ENCODE peak calls at places on chromosomes 13 and 19, in nine cellular contexts. U is thoracic aorta, Z is IMR-90, M is pancreas, W is tibial artery, T is fibroblast of the aortic adventitia, I is OCI-LY7, N is fibroblast of lung, Y is endodermal cell. D is an unnamed sample.

GRCh38 chr19:48760514-48761221 is 5.3 kb downstream of the FGF21 start:
- DNase-seq in U (no peak), M (no peak), N (no peak), I (no peak), Y (no peak), Z (no peak), W (no peak), T (no peak), D (no peak)

GRCh38 chr13:93307166-93307565 is 80.6 kb downstream of the GPC6 start:
- DNase-seq in Z (peak), W (no peak), T (peak), Y (no peak), N (peak), U (no peak), M (no peak), I (no peak), D (no peak)

GRCh38 chr13:68190826-68191225 is 960.7 kb upstream of the PCDH9 start:
- DNase-seq in W (no peak), N (peak), T (peak), Z (no peak), I (no peak), M (no peak), U (no peak), Y (no peak), D (no peak)

GRCh38 chr13:77696863-77697207 is 652 bp upstream of the SLAIN1 start:
- DNase-seq in I (no peak), U (no peak), T (no peak), M (no peak), N (no peak), Z (no peak), W (no peak), Y (no peak), D (no peak)

GRCh38 chr13:44474122-44474910 is 100.7 kb downstream of the SERP2 start:
- DNase-seq in T (peak), I (no peak), N (peak), M (no peak), U (no peak), Y (no peak), W (no peak), Z (peak), D (no peak)

GRCh38 chr13:66489586-66489985 is 740.5 kb downstream of the PCDH9 start:
- DNase-seq in Z (peak), W (no peak), Y (no peak), I (no peak), T (no peak), M (no peak), U (no peak), N (no peak), D (no peak)

GRCh38 chr19:4831351-4832340 is at the start of gene TICAM1:
- DNase-seq in W (peak), M (peak), Z (peak), U (no peak), I (peak), T (peak), N (peak), Y (peak), D (no peak)

GRCh38 chr19:11420894-11421606 is 1.9 kb upstream of the RGL3 start:
- DNase-seq in T (no peak), N (no peak), W (peak), M (no peak), Y (peak), Z (no peak), I (no peak), U (no peak), D (no peak)

GRCh38 chr13:27194895-27195764 is 23.5 kb upstream of the USP12 start:
- DNase-seq in Y (no peak), N (peak), I (no peak), W (no peak), U (no peak), T (peak), M (no peak), Z (peak), D (peak)

GRCh38 chr19:27746691-27747380 is 1466.1 kb downstream of the UQCRFS1 start:
- DNase-seq in Z (peak), Y (peak), N (peak), I (no peak), T (peak), U (no peak), W (peak), M (no peak), D (no peak)

GRCh38 chr13:113106053-113106452 is 462 bp downstream of the F7 start:
- DNase-seq in I (no peak), W (no peak), M (no peak), T (no peak), U (no peak), Z (no peak), N (no peak), Y (no peak), D (no peak)

DNA sequence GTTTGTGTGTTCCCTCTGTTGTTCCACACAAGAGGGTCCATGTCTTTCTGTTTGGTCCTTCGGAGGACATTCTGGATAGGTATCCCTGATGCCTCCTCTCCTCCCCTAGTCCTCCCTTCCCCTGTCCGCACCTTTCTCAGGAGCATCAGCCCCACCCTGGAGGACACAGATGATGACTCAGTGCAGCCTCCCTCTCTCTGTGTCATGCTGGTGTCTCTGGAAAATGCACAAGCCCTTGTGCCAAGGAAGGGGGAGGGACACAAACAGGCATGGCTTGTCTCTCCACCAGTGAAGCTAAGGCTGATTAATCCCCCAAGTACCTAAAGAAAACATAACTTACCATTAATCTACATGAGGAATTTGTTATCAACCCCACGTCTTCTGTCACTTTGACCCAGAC is 16.2 kb upstream of the TNFRSF19 start:
- DNase-seq in M (no peak), U (no peak), N (peak), Y (no peak), Z (peak), I (no peak), T (no peak), W (no peak), D (no peak)
- H3K4me3 ChIP-seq in M (no peak), U (no peak), N (no peak), Y (no peak), Z (no peak), I (no peak), T (no peak), W (no peak), D (no peak)

GRCh38 chr13:22800726-22801401 is 379.9 kb upstream of the SGCG start:
- DNase-seq in I (no peak), Y (no peak), T (peak), Z (peak), W (peak), U (no peak), N (no peak), M (peak), D (no peak)

DNA sequence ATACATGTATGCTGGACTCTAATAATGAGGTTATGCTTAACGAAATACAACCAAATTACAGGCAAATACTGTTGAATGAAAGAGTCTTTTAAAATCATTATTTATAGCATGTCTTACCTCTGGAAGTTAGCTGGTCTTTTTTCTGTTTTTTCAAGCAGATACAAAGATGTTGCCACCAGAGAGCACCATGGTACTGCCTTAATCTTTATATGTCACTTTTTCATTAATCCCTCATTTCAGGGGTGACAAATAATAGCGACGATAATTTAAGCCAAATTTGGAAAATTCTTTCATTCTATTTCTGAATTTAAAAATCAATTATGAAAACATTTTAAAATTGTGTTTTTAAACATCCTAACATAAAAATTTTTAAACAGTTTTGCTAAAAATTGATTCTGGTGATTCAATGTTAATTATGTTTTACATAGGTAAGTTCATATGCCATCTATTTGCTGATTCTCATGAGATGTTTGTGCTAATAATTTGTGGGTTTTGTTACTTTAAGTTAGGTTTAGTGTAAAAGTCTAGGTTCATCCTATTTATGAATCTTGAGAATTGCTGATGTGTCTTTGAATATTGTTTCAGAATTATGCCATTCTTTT is 379.3 kb upstream of the SGCG start:
- DNase-seq in N (no peak), M (no peak), U (no peak), W (no peak), T (peak), Y (no peak), Z (peak), I (peak), D (no peak)
- TF ChIP-seq CTCF in N (peak), M (no peak), U (peak), W (peak), T (no peak), Y (peak), Z (peak), I (peak), D (no peak)

DNA sequence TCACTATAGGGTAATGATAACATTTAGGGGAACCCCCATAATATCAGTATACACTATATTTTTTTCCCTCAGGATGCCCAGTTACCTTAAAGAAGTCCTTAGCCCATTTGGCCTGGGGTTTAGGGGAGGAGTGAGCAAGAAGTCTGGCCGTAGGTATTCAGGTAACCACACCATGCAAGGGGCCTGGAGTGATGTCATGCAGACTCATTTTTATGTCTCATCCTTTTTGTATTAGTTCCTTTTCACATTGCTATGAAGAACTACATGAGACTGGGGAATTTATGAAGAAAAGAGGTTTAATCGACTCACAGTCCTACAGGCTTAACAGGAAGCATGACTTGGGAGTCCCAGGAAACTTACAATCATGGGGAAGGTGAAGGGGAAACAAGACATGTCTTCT is 12.2 kb downstream of the TPP2 start:
- DNase-seq in M (no peak), W (no peak), I (no peak), Z (no peak), U (no peak), N (no peak), Y (no peak), T (no peak), D (no peak)
- H3K4me3 ChIP-seq in M (no peak), W (no peak), I (no peak), Z (no peak), U (no peak), N (no peak), Y (no peak), T (no peak), D (no peak)

DNA sequence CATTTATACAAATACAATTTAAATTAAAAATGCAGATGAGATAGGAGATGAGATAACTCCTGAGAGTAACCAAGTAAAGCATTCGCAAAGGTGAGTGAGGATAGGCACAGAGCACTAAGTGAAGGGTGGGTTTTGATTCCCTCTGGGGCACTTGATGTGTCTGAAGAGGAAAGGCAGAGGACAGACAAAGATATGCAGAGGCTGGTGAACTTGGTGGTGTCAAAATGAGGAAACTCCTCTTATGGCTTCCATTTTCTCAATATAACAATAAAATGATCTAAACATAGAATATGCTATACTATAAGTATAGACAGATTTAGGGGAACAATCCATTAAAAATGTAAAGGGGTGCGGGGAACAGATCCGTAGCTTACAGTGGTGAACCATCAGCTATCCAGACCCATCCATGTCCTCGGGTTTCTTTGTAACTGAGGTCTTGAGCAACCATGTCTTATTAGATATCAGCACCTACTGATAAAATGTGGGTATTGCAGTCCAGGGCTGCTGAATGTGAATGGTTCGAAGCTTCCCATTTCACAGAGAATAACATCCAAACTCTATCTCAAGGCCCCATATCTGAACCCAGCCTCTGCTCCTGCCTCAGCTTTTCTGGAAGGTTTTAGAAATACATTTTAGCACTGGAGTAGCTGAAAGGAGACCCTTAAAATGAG is 73.9 kb upstream of the SLC10A2 start:
- DNase-seq in Y (peak), Z (no peak), I (peak), U (no peak), M (no peak), T (no peak), W (no peak), N (no peak), D (no peak)
- TF ChIP-seq CTCF in Y (peak), Z (no peak), I (peak), U (no peak), M (peak), T (peak), W (no peak), N (peak), D (peak)

GRCh38 chr13:99968521-99969367 is 2.8 kb downstream of the ZIC5 start:
- DNase-seq in W (no peak), Y (peak), M (no peak), I (no peak), T (no peak), N (no peak), U (no peak), Z (no peak), D (no peak)
- H3K4me3 ChIP-seq in W (peak), Y (peak), M (peak), I (no peak), T (no peak), N (no peak), U (peak), Z (no peak), D (peak)

DNA sequence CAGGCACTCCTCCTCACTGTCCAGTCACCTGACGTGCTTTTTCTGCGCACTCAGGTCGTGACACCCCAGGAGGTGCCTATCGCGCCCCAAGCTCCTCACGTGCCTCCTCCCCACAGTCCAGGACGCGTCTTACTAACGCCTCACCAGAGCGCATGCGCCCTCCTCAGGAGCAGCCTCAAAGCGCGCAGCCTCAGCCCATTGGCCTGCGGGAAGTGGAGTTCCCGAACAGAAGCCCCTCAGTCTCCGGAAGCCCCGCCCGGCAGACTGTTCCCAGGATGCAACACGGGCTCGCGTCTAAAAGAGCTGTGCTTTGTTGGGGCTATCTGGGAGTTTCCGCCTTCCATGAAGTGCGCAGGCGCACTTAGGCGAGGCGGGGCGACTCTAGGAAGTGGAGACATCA is 8.3 kb upstream of the ZNF556 start:
- DNase-seq in U (no peak), M (no peak), Y (no peak), T (no peak), I (no peak), N (no peak), Z (no peak), W (no peak), D (no peak)
- TF ChIP-seq CTCF in U (no peak), M (no peak), Y (no peak), T (no peak), I (no peak), N (no peak), Z (no peak), W (no peak), D (no peak)

GRCh38 chr19:19064098-19064722 is 416 bp downstream of the SLC25A42 start:
- DNase-seq in M (no peak), T (no peak), U (no peak), Y (no peak), I (peak), W (peak), Z (no peak), N (no peak), D (no peak)
- H3K4me3 ChIP-seq in M (peak), T (peak), U (peak), Y (peak), I (peak), W (peak), Z (peak), N (peak), D (peak)

GRCh38 chr13:114286808-114287207 is 5.4 kb downstream of the UPF3A start:
- DNase-seq in Z (peak), W (no peak), T (no peak), Y (no peak), N (peak), M (no peak), I (no peak), U (no peak), D (no peak)
- TF ChIP-seq CTCF in Z (no peak), W (no peak), T (no peak), Y (no peak), N (no peak), M (no peak), I (no peak), U (no peak), D (no peak)

GRCh38 chr19:17339088-17339741 is 1.9 kb downstream of the GTPBP3 start:
- DNase-seq in W (no peak), T (no peak), M (no peak), I (peak), U (no peak), N (no peak), Z (no peak), Y (peak), D (no peak)
- H3K4me3 ChIP-seq in W (no peak), T (no peak), M (no peak), I (peak), U (no peak), N (no peak), Z (no peak), Y (no peak), D (no peak)